ENCODE peak calls at places on chromosomes 7 and 10, in four cellular contexts. E is AG04450, B is fibroblast of the aortic adventitia, Q is astrocyte of the spinal cord. T is an unnamed sample.

GRCh38 chr10:53489783-53490182 is 717.2 kb upstream of the MBL2 start:
- DNase-seq in E (no peak), B (no peak), Q (no peak), T (no peak)

GRCh38 chr7:148587076-148587475 is 3.5 kb upstream of the C7orf33 start:
- DNase-seq in E (no peak), B (no peak), Q (no peak), T (no peak)

GRCh38 chr10:15068802-15069201 is 19.8 kb downstream of the ACBD7 start:
- DNase-seq in E (no peak), B (peak; percentile 55), Q (peak; percentile 61), T (no peak)

GRCh38 chr7:127961787-127962463 is 69.3 kb downstream of the LRRC4 start:
- DNase-seq in E (no peak), B (no peak), Q (no peak), T (no peak)

GRCh38 chr10:71999360-72000072 is 35.3 kb downstream of the CHST3 start:
- DNase-seq in E (no peak), B (peak; percentile 83), Q (peak; percentile 87), T (no peak)

GRCh38 chr10:60757422-60757895 is 20.8 kb upstream of the CDK1 start:
- DNase-seq in E (no peak), B (no peak), Q (no peak), T (no peak)

GRCh38 chr10:93958834-93959233 is 34.9 kb upstream of the PLCE1 start:
- DNase-seq in E (no peak), B (no peak), Q (no peak), T (no peak)

GRCh38 chr7:16223963-16224707 is 197.2 kb downstream of the CRPPA start:
- DNase-seq in E (no peak), B (no peak), Q (no peak), T (no peak)

GRCh38 chr7:123122951-123123350 is 76.8 kb downstream of the SLC13A1 start:
- DNase-seq in E (no peak), B (no peak), Q (no peak), T (no peak)

GRCh38 chr7:22630069-22630468 is 96.9 kb upstream of the IL6 start:
- DNase-seq in E (no peak), B (no peak), Q (no peak), T (no peak)

GRCh38 chr7:2237109-2237602 is 4.4 kb upstream of the MAD1L1 start:
- DNase-seq in E (no peak), B (no peak), Q (no peak), T (no peak)

GRCh38 chr10:58477902-58478301 is 34.8 kb upstream of the BICC1 start:
- DNase-seq in E (no peak), B (peak; percentile 58), Q (no peak), T (no peak)

GRCh38 chr10:9060314-9060713 is 1005.8 kb downstream of the GATA3 start:
- DNase-seq in E (no peak), B (no peak), Q (no peak), T (no peak)

GRCh38 chr10:77504196-77504869 is 133.3 kb downstream of the KCNMA1 start:
- DNase-seq in E (no peak), B (peak; percentile 87), Q (peak; percentile 58), T (no peak)

GRCh38 chr10:89836840-89837172 is 135.4 kb downstream of the KIF20B start:
- DNase-seq in E (no peak), B (no peak), Q (no peak), T (no peak)

GRCh38 chr10:27819781-27820531 is 74.3 kb upstream of the MKX start:
- DNase-seq in E (peak; percentile 16), B (peak; percentile 31), Q (peak; percentile 67), T (no peak)

GRCh38 chr10:48839809-48840679 is 99.6 kb downstream of the LRRC18 start:
- DNase-seq in E (no peak), B (no peak), Q (no peak), T (no peak)

GRCh38 chr10:126387931-126388911 is at the start of gene ADAM12:
- DNase-seq in E (no peak), B (peak; percentile 85), Q (peak; percentile 85), T (no peak)

GRCh38 chr7:127251048-127251451 is 1.7 kb downstream of the GRM8 start:
- DNase-seq in E (no peak), B (no peak), Q (no peak), T (no peak)

GRCh38 chr10:78852856-78853255 is 215.9 kb upstream of the ZMIZ1 start:
- DNase-seq in E (no peak), B (peak; percentile 21), Q (no peak), T (no peak)

GRCh38 chr10:124703372-124703771 is 40.8 kb downstream of the FAM53B start:
- DNase-seq in E (no peak), B (no peak), Q (no peak), T (no peak)

GRCh38 chr7:119890631-119891030 is 382.3 kb upstream of the KCND2 start:
- DNase-seq in E (no peak), B (no peak), Q (no peak), T (no peak)

GRCh38 chr7:98423043-98423442 is 22.2 kb upstream of the BAIAP2L1 start:
- DNase-seq in E (no peak), B (no peak), Q (peak; percentile 19), T (no peak)

GRCh38 chr10:95121904-95122303 is 52.6 kb upstream of the CYP2C8 start:
- DNase-seq in E (peak; percentile 1), B (peak; percentile 14), Q (no peak), T (no peak)

GRCh38 chr7:16967174-16967868 is 85.5 kb upstream of the AGR3 start:
- DNase-seq in E (no peak), B (peak; percentile 96), Q (peak; percentile 59), T (no peak)

GRCh38 chr7:155398944-155399343 is 59.0 kb upstream of the EN2 start:
- DNase-seq in E (no peak), B (no peak), Q (no peak), T (no peak)

GRCh38 chr7:46603780-46604725 is 683.0 kb upstream of the IGFBP3 start:
- DNase-seq in E (no peak), B (peak; percentile 66), Q (peak; percentile 66), T (no peak)

GRCh38 chr10:349081-349480 is 213.8 kb downstream of the ZMYND11 start:
- DNase-seq in E (no peak), B (no peak), Q (no peak), T (peak; percentile 92)

GRCh38 chr7:117401293-117402002 is 25.8 kb downstream of the ASZ1 start:
- DNase-seq in E (no peak), B (peak; percentile 14), Q (no peak), T (no peak)
- TF ChIP-seq CTCF in E (peak; percentile 50), B (peak; percentile 54), Q (peak; percentile 45), T (peak; percentile 61)

DNA sequence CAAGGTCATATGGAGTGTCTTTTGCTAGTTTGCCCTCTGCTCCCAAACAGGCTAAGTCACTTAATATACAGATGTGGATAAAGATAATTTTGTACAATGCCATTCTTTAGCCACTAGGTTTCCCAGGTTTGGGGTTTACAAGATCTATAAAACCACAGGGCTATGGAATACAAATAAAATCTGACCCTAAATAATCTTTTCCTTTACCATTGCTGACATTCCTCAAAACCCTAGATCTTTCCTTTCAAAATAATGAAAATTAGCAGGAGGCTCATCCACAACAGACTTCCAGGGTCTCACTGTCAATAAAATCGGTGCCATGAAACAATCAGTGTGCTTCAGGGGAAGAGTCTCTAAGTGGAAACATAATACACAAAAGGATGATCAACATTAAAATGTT is 148.4 kb downstream of the CPEB3 start:
- DNase-seq in E (no peak), B (no peak), Q (no peak), T (no peak)
- TF ChIP-seq CTCF in E (no peak), B (no peak), Q (peak; percentile 1), T (peak; percentile 35)

GRCh38 chr10:17409170-17409733 is 45.1 kb downstream of the ST8SIA6 start:
- DNase-seq in E (no peak), B (peak; percentile 36), Q (peak; percentile 33), T (no peak)
- TF ChIP-seq CTCF in E (peak; percentile 64), B (peak; percentile 62), Q (peak; percentile 57), T (peak; percentile 77)

DNA sequence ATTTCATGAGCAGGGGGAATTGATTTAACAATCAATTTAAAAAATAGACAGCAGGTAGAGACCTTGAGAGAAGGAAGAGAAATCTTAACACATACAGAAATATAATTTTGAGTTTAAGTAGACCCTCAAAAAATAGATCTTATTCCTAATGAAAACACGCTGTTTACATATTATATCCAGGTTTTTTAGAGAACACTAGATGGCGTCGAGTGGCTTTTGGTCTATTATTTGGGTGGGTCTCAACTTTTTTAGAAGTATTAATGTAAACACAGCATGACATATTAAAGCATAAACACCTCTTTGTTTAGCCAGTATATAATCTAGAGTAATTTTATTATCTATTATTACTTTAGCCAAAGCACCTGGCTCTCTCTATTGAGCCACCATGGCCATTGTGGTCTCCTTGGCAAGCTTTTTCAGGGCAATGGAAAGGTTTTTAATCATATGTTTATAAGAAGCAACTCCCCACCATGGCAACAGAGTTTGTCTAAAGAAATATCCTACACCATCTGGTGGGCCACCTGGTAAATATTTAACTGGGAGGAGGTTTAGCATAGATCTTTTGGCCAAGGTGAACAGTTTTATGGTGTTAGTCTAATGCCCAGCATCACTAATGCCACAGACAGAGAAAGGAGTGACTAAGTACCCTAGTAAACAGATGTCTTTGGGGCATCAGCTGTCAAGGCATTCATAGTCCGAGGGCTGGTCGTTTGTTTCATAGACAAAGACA is 59.7 kb upstream of the PRSS1 start:
- DNase-seq in E (no peak), B (peak; percentile 4), Q (no peak), T (no peak)
- TF ChIP-seq CTCF in E (no peak), B (no peak), Q (peak; percentile 16), T (no peak)

GRCh38 chr10:3784510-3785250 is at the start of gene KLF6:
- DNase-seq in E (no peak), B (peak; percentile 58), Q (no peak), T (no peak)
- TF ChIP-seq CTCF in E (no peak), B (no peak), Q (no peak), T (peak; percentile 49)

DNA sequence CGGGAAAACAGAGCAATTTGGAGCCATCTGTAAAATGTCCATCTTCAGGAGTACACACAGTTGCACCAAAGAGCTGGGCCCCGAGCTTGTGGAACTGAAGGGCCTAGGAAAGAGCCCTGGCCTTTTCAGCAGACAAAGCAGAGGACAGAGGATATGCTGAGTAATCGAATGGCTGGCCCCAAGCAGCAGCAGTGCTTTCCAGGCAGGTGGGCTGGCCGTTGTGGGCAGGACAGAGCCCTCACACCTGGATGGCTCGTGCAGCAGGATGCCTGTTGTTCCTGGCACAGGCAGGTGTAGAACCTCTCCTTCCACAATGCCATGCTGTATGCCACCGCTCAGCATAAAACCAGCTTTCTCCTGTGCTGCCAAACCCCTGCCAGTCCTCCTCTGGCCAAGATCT is 32.5 kb upstream of the TNS3 start:
- DNase-seq in E (no peak), B (no peak), Q (no peak), T (no peak)
- TF ChIP-seq CTCF in E (no peak), B (no peak), Q (no peak), T (no peak)

T was measured in chondrocyte.